ENCODE peak calls at places on chromosomes 6 and 20, in six cellular contexts. B, R, A, U, T and N are unnamed samples.

GRCh38 chr6:15036690-15037245 is 209.1 kb upstream of the JARID2 start:
- DNase-seq in A (peak), B (peak), T (no peak), U (peak), R (no peak), N (no peak)

GRCh38 chr20:54029176-54029575 is 41.2 kb downstream of the BCAS1 start:
- DNase-seq in T (no peak), U (no peak), A (no peak), R (no peak), B (no peak), N (no peak)

GRCh38 chr6:158008894-158009891 is 27.5 kb downstream of the SYNJ2 start:
- DNase-seq in A (peak), B (no peak), T (peak), R (no peak), U (peak), N (peak)

GRCh38 chr20:36454664-36455427 is 86.5 kb upstream of the MYL9 start:
- DNase-seq in R (no peak), A (peak), U (peak), T (no peak), B (no peak), N (no peak)

GRCh38 chr20:51413753-51414323 is 128.7 kb downstream of the NFATC2 start:
- DNase-seq in A (no peak), U (no peak), B (no peak), T (no peak), R (no peak), N (no peak)

GRCh38 chr20:237479-237878 is 10.4 kb downstream of the DEFB129 start:
- DNase-seq in R (no peak), B (no peak), U (no peak), A (no peak), T (peak), N (no peak)

GRCh38 chr6:124193132-124193531 is 389.5 kb downstream of the NKAIN2 start:
- DNase-seq in T (no peak), B (no peak), U (no peak), A (no peak), R (no peak), N (no peak)

GRCh38 chr6:168468046-168468445 is 27.1 kb downstream of the SMOC2 start:
- DNase-seq in A (no peak), R (no peak), B (no peak), T (no peak), U (no peak), N (no peak)

GRCh38 chr6:37555040-37555781 is 55.5 kb upstream of the CCDC167 start:
- DNase-seq in A (no peak), R (no peak), B (no peak), T (no peak), U (no peak), N (no peak)

GRCh38 chr20:50520222-50520877 is 10.2 kb downstream of the PTPN1 start:
- DNase-seq in B (no peak), U (no peak), A (no peak), R (no peak), T (no peak), N (peak)

GRCh38 chr20:58797371-58798050 is 53.2 kb downstream of the GNAS-AS1 start:
- DNase-seq in A (no peak), R (no peak), T (no peak), U (no peak), B (no peak), N (no peak)

GRCh38 chr6:39342692-39343460 is 20.4 kb upstream of the KCNK16 start:
- DNase-seq in A (no peak), B (no peak), U (no peak), R (no peak), T (no peak), N (no peak)

GRCh38 chr6:111642463-111643158 is 36.9 kb upstream of the TRAF3IP2 start:
- DNase-seq in B (no peak), R (peak), T (peak), A (peak), U (peak), N (peak)

GRCh38 chr6:163935158-163935762 is 520.7 kb downstream of the QKI start:
- DNase-seq in R (no peak), T (peak), U (no peak), A (no peak), B (no peak), N (no peak)

GRCh38 chr20:31605902-31606677 is 1.0 kb downstream of the ID1 start:
- DNase-seq in R (no peak), T (peak), B (no peak), U (peak), A (no peak), N (no peak)

GRCh38 chr20:50189681-50190250 is 864 bp upstream of the CEBPB start:
- DNase-seq in R (peak), B (peak), U (peak), T (peak), A (peak), N (no peak)

GRCh38 chr6:6730831-6731230 is 142.3 kb downstream of the LY86 start:
- DNase-seq in T (peak), R (peak), U (peak), A (no peak), B (no peak), N (peak)

GRCh38 chr6:449057-449430 is 57.5 kb downstream of the IRF4 start:
- DNase-seq in B (no peak), T (no peak), R (no peak), U (no peak), A (no peak), N (no peak)

GRCh38 chr6:131979515-131980337 is 28.6 kb upstream of the CCN2 start:
- DNase-seq in R (no peak), A (no peak), T (peak), U (no peak), B (no peak), N (peak)

GRCh38 chr20:2005831-2006426 is 12.1 kb upstream of the PDYN start:
- DNase-seq in B (peak), R (peak), U (peak), T (peak), A (peak), N (peak)

GRCh38 chr20:34536798-34537394 is 20.7 kb downstream of the DYNLRB1 start:
- DNase-seq in B (peak), U (peak), T (peak), R (peak), A (peak), N (peak)

GRCh38 chr20:32534661-32535240 is 50.4 kb downstream of the NOL4L start:
- DNase-seq in T (no peak), U (no peak), A (no peak), R (no peak), B (no peak), N (no peak)

GRCh38 chr6:107216197-107216933 is 101.0 kb upstream of the BEND3 start:
- DNase-seq in A (no peak), T (no peak), R (peak), B (no peak), U (no peak), N (no peak)

GRCh38 chr6:54294965-54295532 is 13.2 kb upstream of the TINAG start:
- DNase-seq in R (no peak), A (no peak), U (no peak), B (no peak), T (no peak), N (no peak)

GRCh38 chr6:33433560-33434191 is 13.8 kb downstream of the SYNGAP1 start:
- DNase-seq in A (no peak), B (no peak), T (peak), R (no peak), U (no peak), N (no peak)

GRCh38 chr6:108862479-108863191 is 14.4 kb downstream of the ARMC2 start:
- DNase-seq in B (no peak), T (no peak), R (no peak), U (no peak), A (peak), N (no peak)

GRCh38 chr6:90222724-90223198 is 73.9 kb downstream of the BACH2 start:
- DNase-seq in A (no peak), R (peak), T (no peak), U (no peak), B (no peak), N (peak)

GRCh38 chr6:160933256-160933655 is 58.3 kb upstream of the MAP3K4 start:
- DNase-seq in R (no peak), U (no peak), B (no peak), A (peak), T (no peak), N (no peak)
- TF ChIP-seq CTCF in R (no peak), U (no peak), B (peak), A (peak), T (peak), N (peak)

DNA sequence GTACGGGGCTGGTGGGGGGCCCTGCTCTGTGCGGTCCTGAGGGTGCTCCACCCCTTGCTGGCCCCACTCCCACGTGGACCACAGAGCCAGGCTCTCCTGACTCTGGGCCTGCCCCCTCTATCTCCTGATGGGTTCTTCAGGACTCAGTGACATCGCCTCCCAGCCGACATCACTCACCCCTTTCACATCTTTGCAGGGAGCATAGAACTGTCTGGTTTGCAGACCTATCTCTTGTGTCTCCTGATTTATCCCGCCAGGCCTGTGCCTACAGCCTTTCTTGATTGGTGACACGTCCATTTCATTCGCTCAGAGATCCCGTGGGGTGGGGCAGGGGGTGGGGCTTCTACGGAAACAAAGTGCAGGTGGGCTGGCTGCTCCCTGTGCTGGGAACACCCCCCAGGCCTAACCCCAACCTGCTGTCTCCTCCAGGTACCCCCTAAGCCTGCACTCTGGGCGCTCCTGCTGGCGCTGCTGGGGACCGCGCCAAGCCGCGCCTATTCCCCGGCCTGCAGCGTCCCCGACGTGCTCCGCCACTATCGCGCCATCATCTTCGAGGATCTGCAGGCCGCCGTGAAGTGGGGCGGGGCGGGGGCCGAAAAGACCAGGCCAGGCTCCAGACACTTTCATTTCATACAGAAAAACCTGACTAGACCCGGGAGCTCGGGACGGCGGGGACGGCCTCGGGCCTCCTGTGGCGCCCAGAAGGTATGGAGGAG is 1.7 kb downstream of the C20orf204 start:
- DNase-seq in A (no peak), T (no peak), R (no peak), B (peak), U (no peak), N (no peak)
- TF ChIP-seq CTCF in A (no peak), T (no peak), R (no peak), B (no peak), U (no peak), N (no peak)

GRCh38 chr6:126657556-126658129 is 317.7 kb downstream of the CENPW start:
- DNase-seq in R (peak), B (no peak), U (no peak), T (peak), A (no peak), N (peak)
- TF ChIP-seq CTCF in R (peak), B (peak), U (no peak), T (peak), A (peak), N (peak)

GRCh38 chr6:141988954-141989705 is 143.6 kb upstream of the GJE1 start:
- DNase-seq in U (no peak), B (peak), T (peak), A (no peak), R (peak), N (peak)
- TF ChIP-seq CTCF in U (peak), B (peak), T (peak), A (peak), R (peak), N (peak)

DNA sequence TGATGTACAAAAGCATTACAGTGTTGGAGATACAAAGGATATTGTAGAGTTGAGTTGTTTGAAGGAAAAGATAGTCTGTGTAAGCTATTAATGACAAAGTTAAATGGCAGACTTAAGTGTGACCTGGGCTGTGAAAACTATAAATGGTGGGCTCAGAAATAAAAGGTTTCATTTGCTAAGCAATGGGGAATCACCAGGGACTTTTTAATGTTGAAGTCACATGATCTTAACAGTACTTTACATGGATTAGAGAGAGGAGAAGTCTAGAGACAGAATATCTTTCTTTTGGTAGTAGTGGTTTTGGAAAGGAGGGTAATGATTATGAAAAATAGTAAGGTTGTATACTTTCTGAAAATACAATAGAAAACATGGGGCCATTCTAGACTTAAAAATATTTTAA is 67.1 kb downstream of the SCAF8 start:
- DNase-seq in U (no peak), R (no peak), B (no peak), A (no peak), T (no peak), N (no peak)
- TF ChIP-seq CTCF in U (no peak), R (no peak), B (no peak), A (no peak), T (no peak), N (no peak)

GRCh38 chr6:40343887-40344565 is 243.1 kb downstream of the LRFN2 start:
- DNase-seq in U (no peak), T (no peak), A (no peak), B (no peak), R (no peak), N (no peak)
- TF ChIP-seq CTCF in U (no peak), T (no peak), A (no peak), B (no peak), R (no peak), N (no peak)

GRCh38 chr6:43308990-43309477 is 408 bp upstream of the CRIP3 start:
- DNase-seq in B (no peak), A (no peak), T (no peak), R (no peak), U (no peak), N (no peak)

GRCh38 chr6:43306086-43306485 is 2.5 kb downstream of the CRIP3 start:
- DNase-seq in A (no peak), B (no peak), R (no peak), U (no peak), T (no peak), N (no peak)

GRCh38 chr6:43310137-43310536 is 1.5 kb upstream of the CRIP3 start:
- DNase-seq in T (no peak), A (no peak), B (no peak), U (no peak), R (no peak), N (no peak)

GRCh38 chr6:43307451-43308100 is 1.1 kb downstream of the CRIP3 start:
- DNase-seq in R (no peak), T (no peak), B (no peak), U (no peak), A (no peak), N (no peak)

DNA sequence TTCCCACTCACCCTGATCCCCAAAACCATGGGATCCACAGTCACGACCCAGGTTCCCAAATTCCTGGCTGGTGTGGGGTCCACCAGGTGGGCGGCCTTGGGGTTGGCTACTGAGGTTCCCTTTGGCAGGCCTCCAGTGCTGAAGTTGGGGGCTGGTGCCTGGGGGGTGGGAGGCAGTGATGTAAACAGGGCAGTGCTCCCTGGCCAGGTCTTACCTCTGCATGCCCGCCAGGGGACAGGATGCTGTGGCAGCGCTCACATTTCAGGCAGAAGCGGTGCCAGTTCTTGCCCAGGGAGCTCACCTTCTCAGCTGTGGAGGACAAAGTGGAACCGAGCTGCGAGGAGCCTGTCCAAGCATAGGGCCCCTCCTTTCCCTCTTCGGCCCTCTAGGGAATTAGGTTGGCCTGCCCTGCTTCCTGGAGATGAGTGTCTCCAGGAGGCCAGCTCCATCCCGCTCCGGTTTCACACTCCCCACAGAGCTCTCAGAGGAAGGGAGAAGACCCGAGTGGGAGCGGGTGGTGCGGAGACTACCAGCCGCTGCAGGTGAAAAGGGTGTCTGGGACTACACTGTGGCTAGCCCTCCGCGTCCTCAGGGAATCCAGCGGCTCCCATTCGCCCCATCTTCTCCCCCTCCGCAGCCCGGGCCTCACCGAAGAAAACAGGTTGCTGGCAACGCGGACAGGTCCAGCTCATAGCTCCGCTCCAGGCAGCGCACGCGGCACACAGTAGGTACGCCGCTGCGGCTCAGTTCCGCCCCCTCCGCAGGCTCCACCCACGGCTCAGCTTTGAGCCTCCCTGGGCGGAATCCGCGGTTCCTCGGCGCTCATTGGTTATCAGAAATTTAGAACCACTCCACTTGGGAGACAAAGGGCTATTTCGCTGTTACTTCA is at the start of gene CRIP3:
- DNase-seq in U (no peak), T (peak), B (peak), R (peak), A (peak), N (peak)
- TF ChIP-seq CTCF in U (no peak), T (peak), B (peak), R (peak), A (peak), N (peak)

DNA sequence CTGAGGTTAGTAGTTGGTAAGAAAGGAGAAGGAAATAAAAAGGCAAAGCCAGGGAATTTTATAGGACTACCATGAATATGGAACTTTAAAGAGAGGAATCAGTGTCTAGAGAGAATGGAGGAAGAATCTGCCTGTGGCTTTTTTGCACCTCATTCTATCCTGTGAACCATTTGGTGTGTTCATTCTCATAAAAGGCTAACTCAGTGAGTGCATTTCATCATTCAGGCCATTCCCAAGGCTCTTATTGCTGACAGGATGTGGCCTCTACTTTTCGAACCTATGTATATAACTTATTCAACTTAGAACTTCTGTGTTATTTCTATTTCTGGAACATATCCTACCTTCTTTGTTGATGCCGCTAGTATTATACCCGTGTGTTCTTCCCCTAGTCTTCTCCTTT is 27.1 kb downstream of the HSF2 start:
- DNase-seq in R (no peak), U (no peak), A (no peak), T (peak), B (no peak), N (no peak)
- TF ChIP-seq CTCF in R (no peak), U (no peak), A (no peak), T (no peak), B (no peak), N (no peak)

GRCh38 chr6:141677598-141678211 is 455.0 kb upstream of the GJE1 start:
- DNase-seq in A (no peak), B (no peak), R (peak), T (peak), U (no peak), N (peak)

GRCh38 chr6:141675957-141676356 is 456.8 kb upstream of the GJE1 start:
- DNase-seq in B (no peak), R (peak), A (no peak), U (no peak), T (peak), N (peak)
- TF ChIP-seq CTCF in B (no peak), R (peak), A (peak), U (no peak), T (peak), N (peak)

DNA sequence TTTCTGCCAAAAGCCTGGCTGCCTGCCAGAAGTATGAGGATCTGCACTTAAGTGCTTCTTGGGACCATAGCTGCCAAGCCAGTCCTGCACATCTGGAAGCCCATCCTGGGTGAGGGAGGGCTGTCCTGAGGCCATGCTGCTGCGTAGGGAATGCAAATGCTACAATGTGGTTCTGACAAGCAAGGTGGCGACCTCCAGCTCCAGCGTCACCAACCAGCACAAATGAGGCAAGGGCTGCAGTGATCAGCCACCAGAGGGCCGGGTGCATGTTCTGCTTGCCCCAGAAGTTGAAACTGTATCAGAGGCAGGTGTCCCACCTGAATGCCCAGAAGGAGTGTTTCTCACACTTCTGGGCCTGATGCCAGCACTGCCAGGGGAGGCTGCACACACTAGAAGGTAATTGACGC is 99.1 kb upstream of the KCNQ5 start:
- DNase-seq in T (no peak), A (no peak), R (peak), U (no peak), B (peak), N (no peak)
- TF ChIP-seq CTCF in T (peak), A (no peak), R (no peak), U (no peak), B (peak), N (no peak)